ENCODE peak calls at places on chromosome 20, in nine cellular contexts. Q, C, F, M, O, T, A, E and W are unnamed samples.

GRCh38 chr20:1535420-1536175 is 21.9 kb downstream of the SIRPD start:
- DNase-seq in Q (peak; percentile 70), C (no peak), F (no peak), M (no peak), O (no peak), T (peak; percentile 74), A (no peak), E (no peak), W (no peak)

GRCh38 chr20:17854307-17854903 is 114.2 kb downstream of the SNX5 start:
- DNase-seq in Q (peak; percentile 68), C (peak; percentile 51), F (no peak), M (no peak), O (no peak), T (no peak), A (peak; percentile 57), E (no peak), W (no peak)

GRCh38 chr20:8616792-8617191 is 452.1 kb upstream of the PLCB4 start:
- DNase-seq in Q (no peak), C (peak; percentile 90), F (no peak), M (no peak), O (no peak), T (no peak), A (peak; percentile 53), E (no peak), W (no peak)

GRCh38 chr20:9160760-9161159 is 91.9 kb downstream of the PLCB4 start:
- DNase-seq in Q (peak; percentile 8), C (peak; percentile 22), F (no peak), M (no peak), O (no peak), T (no peak), A (peak; percentile 32), E (no peak), W (no peak)

GRCh38 chr20:36113566-36114247 is 40.8 kb upstream of the EPB41L1 start:
- DNase-seq in Q (no peak), C (no peak), F (no peak), M (no peak), O (no peak), T (no peak), A (no peak), E (no peak), W (no peak)

GRCh38 chr20:57272883-57273282 is 6.4 kb upstream of the BMP7 start:
- DNase-seq in Q (no peak), C (no peak), F (no peak), M (no peak), O (no peak), T (no peak), A (no peak), E (no peak), W (no peak)

GRCh38 chr20:19269737-19270325 is 57.4 kb downstream of the SLC24A3 start:
- DNase-seq in Q (no peak), C (no peak), F (no peak), M (no peak), O (no peak), T (no peak), A (peak; percentile 49), E (no peak), W (no peak)

GRCh38 chr20:54254596-54254995 is 46.7 kb downstream of the PFDN4 start:
- DNase-seq in Q (no peak), C (peak; percentile 50), F (no peak), M (no peak), O (no peak), T (no peak), A (peak; percentile 32), E (no peak), W (no peak)

GRCh38 chr20:25695532-25696383 is 895 bp downstream of the ZNF337 start:
- DNase-seq in Q (no peak), C (peak; percentile 14), F (no peak), M (no peak), O (no peak), T (no peak), A (peak; percentile 44), E (no peak), W (no peak)

GRCh38 chr20:32681175-32682084 is 7.7 kb upstream of the C20orf203 start:
- DNase-seq in Q (no peak), C (no peak), F (no peak), M (no peak), O (no peak), T (no peak), A (no peak), E (no peak), W (no peak)

GRCh38 chr20:10565191-10565921 is 108.4 kb downstream of the JAG1 start:
- DNase-seq in Q (no peak), C (peak; percentile 89), F (no peak), M (no peak), O (no peak), T (no peak), A (peak; percentile 82), E (no peak), W (no peak)

GRCh38 chr20:57708694-57709673 is 831 bp downstream of the PMEPA1 start:
- DNase-seq in Q (peak; percentile 33), C (peak; percentile 22), F (no peak), M (no peak), O (peak; percentile 74), T (peak; percentile 86), A (peak; percentile 72), E (peak; percentile 53), W (peak; percentile 49)

GRCh38 chr20:43938932-43939761 is 24.5 kb downstream of the TOX2 start:
- DNase-seq in Q (peak; percentile 29), C (peak; percentile 100), F (no peak), M (peak; percentile 98), O (no peak), T (no peak), A (peak; percentile 100), E (no peak), W (no peak)

GRCh38 chr20:24815931-24816330 is 133.1 kb upstream of the CST7 start:
- DNase-seq in Q (no peak), C (no peak), F (no peak), M (no peak), O (peak; percentile 36), T (peak; percentile 59), A (no peak), E (no peak), W (no peak)